ENCODE peak calls at places on chromosomes 5 and 9, in six cellular contexts. X is neuronal stem cell, Z is IMR-90, U is trophoblast cell, B is H1, T is mesenchymal stem cell. P is an unnamed sample.

GRCh38 chr5:104598285-104598684 is 1035.7 kb upstream of the NUDT12 start:
- DNase-seq in X (no peak), Z (no peak), U (no peak), B (no peak), T (no peak), P (no peak)

GRCh38 chr5:143896981-143897380 is 85.0 kb downstream of the HMHB1 start:
- DNase-seq in X (no peak), Z (peak), U (peak), B (no peak), T (peak), P (no peak)

GRCh38 chr5:149046196-149046829 is 16.5 kb downstream of the SH3TC2 start:
- DNase-seq in X (no peak), Z (peak), U (no peak), B (no peak), T (peak), P (no peak)

GRCh38 chr9:34179528-34180138 is 790 bp downstream of the UBAP1 start:
- DNase-seq in X (no peak), Z (peak), U (peak), B (no peak), T (peak), P (no peak)

GRCh38 chr5:59999056-59999455 is 105.5 kb upstream of the PDE4D start:
- DNase-seq in X (no peak), Z (no peak), U (peak), B (no peak), T (peak), P (no peak)

GRCh38 chr5:35129921-35130485 is 82.3 kb upstream of the AGXT2 start:
- DNase-seq in X (no peak), Z (peak), U (peak), B (no peak), T (peak), P (no peak)

GRCh38 chr5:36363101-36363500 is 61.4 kb upstream of the RANBP3L start:
- DNase-seq in X (no peak), Z (peak), U (peak), B (no peak), T (peak), P (peak)

GRCh38 chr5:176985516-176985915 is 21.1 kb downstream of the UIMC1 start:
- DNase-seq in X (no peak), Z (no peak), U (no peak), B (no peak), T (no peak), P (no peak)

GRCh38 chr5:170640731-170641588 is 137.1 kb downstream of the KCNIP1 start:
- DNase-seq in X (no peak), Z (no peak), U (no peak), B (no peak), T (no peak), P (no peak)

DNA sequence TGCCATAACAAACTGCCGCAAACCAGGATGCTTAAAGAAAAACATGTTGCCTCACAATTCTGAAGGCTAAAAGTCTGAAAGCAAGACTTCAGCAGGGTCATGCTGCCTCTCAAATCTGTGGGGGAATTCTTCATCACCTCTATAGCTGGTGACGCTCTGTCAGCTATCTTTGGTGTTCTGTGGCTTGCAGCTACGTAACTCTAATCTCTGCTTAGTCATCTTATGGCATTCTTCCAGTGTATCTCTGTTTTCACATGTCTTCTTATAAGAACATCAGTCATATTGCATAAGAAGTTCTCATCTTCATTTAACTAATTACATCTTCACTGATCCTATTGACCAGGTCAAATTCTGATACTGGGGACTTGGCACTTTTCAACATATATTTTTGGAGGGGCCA is 243.0 kb downstream of the CDH10 start:
- DNase-seq in X (no peak), Z (no peak), U (peak), B (no peak), T (peak), P (no peak)
- H2AFZ ChIP-seq in X (no peak), Z (no peak), U (no peak), B (no peak), T (no peak), P (no peak)

GRCh38 chr9:14089051-14089798 is 224.7 kb downstream of the NFIB start:
- DNase-seq in X (no peak), Z (no peak), U (no peak), B (no peak), T (no peak), P (no peak)
- H4K8ac ChIP-seq in X (no peak), Z (no peak), U (no peak), B (no peak), T (no peak), P (no peak)

DNA sequence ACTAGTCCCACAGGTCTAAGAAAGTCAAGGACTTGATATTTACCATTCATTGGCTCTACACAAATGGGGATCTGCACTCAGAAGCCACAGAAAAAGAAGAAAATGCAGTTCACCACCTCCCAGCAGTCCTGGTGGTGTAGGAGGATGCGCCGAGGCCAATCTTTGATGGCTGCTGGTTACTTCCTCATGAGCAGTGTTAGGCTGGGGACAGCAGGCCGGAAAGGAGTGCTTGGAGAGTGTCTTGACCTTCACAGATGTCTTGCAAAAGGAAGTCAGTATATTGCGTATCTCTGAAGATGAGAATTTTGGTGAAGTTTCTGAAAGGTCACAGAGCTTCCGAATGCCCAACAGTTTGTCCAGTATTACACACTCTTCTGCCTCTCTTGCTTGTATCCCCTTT is 597.0 kb downstream of the EBF1 start:
- DNase-seq in X (no peak), Z (no peak), U (no peak), B (no peak), T (no peak), P (no peak)
- H2AFZ ChIP-seq in X (peak), Z (no peak), U (no peak), B (peak), T (no peak), P (no peak)

GRCh38 chr5:76622076-76622475 is 1.1 kb downstream of the F2RL2 start:
- DNase-seq in X (no peak), Z (no peak), U (no peak), B (no peak), T (no peak), P (no peak)

GRCh38 chr5:76617229-76617628 is 6.0 kb downstream of the F2RL2 start:
- DNase-seq in X (no peak), Z (no peak), U (peak), B (no peak), T (no peak), P (no peak)

GRCh38 chr5:76622973-76623596 is at the start of gene F2RL2:
- DNase-seq in X (peak), Z (peak), U (no peak), B (no peak), T (peak), P (peak)

GRCh38 chr5:76617675-76618074 is 5.5 kb downstream of the F2RL2 start:
- DNase-seq in X (no peak), Z (peak), U (peak), B (no peak), T (peak), P (no peak)

GRCh38 chr5:76620166-76620565 is 3.0 kb downstream of the F2RL2 start:
- DNase-seq in X (no peak), Z (no peak), U (no peak), B (no peak), T (no peak), P (no peak)
- H4K8ac ChIP-seq in X (no peak), Z (no peak), U (no peak), B (no peak), T (no peak), P (no peak)

GRCh38 chr9:121246821-121247511 is 21.0 kb upstream of the GSN start:
- DNase-seq in X (no peak), Z (peak), U (peak), B (no peak), T (peak), P (no peak)
- H2AFZ ChIP-seq in X (no peak), Z (peak), U (no peak), B (no peak), T (no peak), P (no peak)

P was measured in H9.